ENCODE peak calls at places on chromosome 18, in four cellular contexts. R, Z, I and D are unnamed samples. For H3K27me3 and H3K4me1, the result is how much of the 10 kb centered on the place peaks cover.

GRCh38 chr18:36672437-36673344 is 156.1 kb downstream of the TPGS2 start:
- DNase-seq in R (no peak), Z (peak), I (no peak), D (peak)

GRCh38 chr18:12324991-12325725 is 17.1 kb downstream of the TUBB6 start:
- DNase-seq in R (no peak), Z (no peak), I (no peak), D (no peak)

GRCh38 chr18:41674466-41674865 is 280.6 kb upstream of the PIK3C3 start:
- DNase-seq in R (no peak), Z (no peak), I (no peak), D (no peak)

GRCh38 chr18:13813271-13813849 is 10.6 kb upstream of the MC5R start:
- DNase-seq in R (no peak), Z (no peak), I (peak), D (peak)

GRCh38 chr18:73688851-73689659 is 458.6 kb downstream of the FBXO15 start:
- DNase-seq in R (peak), Z (no peak), I (no peak), D (peak)

GRCh38 chr18:79627750-79628294 is 51.8 kb upstream of the CTDP1 start:
- DNase-seq in R (no peak), Z (no peak), I (peak), D (no peak)

GRCh38 chr18:24677011-24677410 is 216.6 kb downstream of the HRH4 start:
- DNase-seq in R (no peak), Z (no peak), I (no peak), D (no peak)

GRCh38 chr18:67726882-67727281 is 210.4 kb upstream of the DSEL start:
- DNase-seq in R (no peak), Z (no peak), I (no peak), D (no peak)

GRCh38 chr18:50805732-50806131 is 14.1 kb downstream of the MRO start:
- DNase-seq in R (no peak), Z (no peak), I (no peak), D (no peak)

GRCh38 chr18:78006805-78007204 is 757.2 kb downstream of the GALR1 start:
- DNase-seq in R (no peak), Z (no peak), I (no peak), D (no peak)

GRCh38 chr18:78128004-78128403 is 851.6 kb upstream of the SALL3 start:
- DNase-seq in R (no peak), Z (no peak), I (no peak), D (no peak)

GRCh38 chr18:59662008-59662701 is 35.1 kb downstream of the CCBE1 start:
- DNase-seq in R (no peak), Z (no peak), I (no peak), D (peak)

GRCh38 chr18:24076950-24077349 is 61.9 kb upstream of the CABYR start:
- DNase-seq in R (no peak), Z (no peak), I (no peak), D (no peak)

GRCh38 chr18:53941601-53942335 is 282.7 kb downstream of the MBD2 start:
- DNase-seq in R (no peak), Z (no peak), I (no peak), D (peak)

GRCh38 chr18:70172225-70172624 is 33.3 kb downstream of the RTTN start:
- DNase-seq in R (no peak), Z (no peak), I (no peak), D (no peak)

GRCh38 chr18:2847341-2848144 is 737 bp downstream of the EMILIN2 start:
- DNase-seq in R (no peak), Z (peak), I (peak), D (no peak)

GRCh38 chr18:28065793-28066186 is 111.1 kb downstream of the CDH2 start:
- DNase-seq in R (no peak), Z (no peak), I (no peak), D (no peak)

GRCh38 chr18:76457475-76457874 is 37.6 kb downstream of the ZNF516 start:
- DNase-seq in R (no peak), Z (no peak), I (no peak), D (no peak)

GRCh38 chr18:25247725-25248124 is 104.2 kb downstream of the ZNF521 start:
- DNase-seq in R (no peak), Z (no peak), I (no peak), D (no peak)

GRCh38 chr18:35740616-35741015 is 159.1 kb downstream of the GALNT1 start:
- DNase-seq in R (no peak), Z (no peak), I (no peak), D (no peak)

GRCh38 chr18:78741381-78742340 is 238.0 kb upstream of the SALL3 start:
- DNase-seq in R (no peak), Z (no peak), I (no peak), D (no peak)

GRCh38 chr18:39843546-39843945 is 2111.5 kb upstream of the PIK3C3 start:
- DNase-seq in R (no peak), Z (no peak), I (no peak), D (no peak)

GRCh38 chr18:76941284-76941683 is 118.9 kb downstream of the ZNF236 start:
- DNase-seq in R (no peak), Z (no peak), I (no peak), D (no peak)

DNA sequence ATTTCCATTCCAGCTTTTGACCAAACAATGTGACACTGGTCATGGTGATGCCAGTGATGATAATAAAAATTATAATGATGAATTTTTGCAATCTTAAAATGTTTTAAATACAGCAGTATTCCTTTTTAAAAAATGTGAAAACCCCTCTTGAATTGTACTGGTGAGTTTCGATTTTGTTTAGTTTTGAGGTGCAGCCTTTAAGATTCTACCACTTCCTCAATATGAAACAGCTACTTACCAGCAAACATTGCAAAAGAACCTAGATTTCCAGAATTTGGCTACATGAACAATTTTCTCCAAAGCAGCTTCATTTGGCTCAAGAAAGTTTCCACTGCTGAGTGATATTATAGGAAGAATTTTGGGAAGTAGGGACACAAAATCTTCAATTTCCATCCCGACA is 12.0 kb downstream of the TCF4 start:
- DNase-seq in R (no peak), Z (no peak), I (no peak), D (no peak)
- H3K27ac ChIP-seq in R (no peak), Z (peak), I (no peak), D (no peak)

GRCh38 chr18:48137354-48138208 is 207.1 kb upstream of the SMAD2 start:
- DNase-seq in R (no peak), Z (no peak), I (no peak), D (no peak)

GRCh38 chr18:48136544-48137353 is 206.3 kb upstream of the SMAD2 start:
- DNase-seq in R (no peak), Z (no peak), I (no peak), D (no peak)

GRCh38 chr18:48134609-48135008 is 204.2 kb upstream of the SMAD2 start:
- DNase-seq in R (no peak), Z (no peak), I (no peak), D (no peak)

GRCh38 chr18:48135436-48135966 is 205.0 kb upstream of the SMAD2 start:
- DNase-seq in R (no peak), Z (no peak), I (no peak), D (no peak)

DNA sequence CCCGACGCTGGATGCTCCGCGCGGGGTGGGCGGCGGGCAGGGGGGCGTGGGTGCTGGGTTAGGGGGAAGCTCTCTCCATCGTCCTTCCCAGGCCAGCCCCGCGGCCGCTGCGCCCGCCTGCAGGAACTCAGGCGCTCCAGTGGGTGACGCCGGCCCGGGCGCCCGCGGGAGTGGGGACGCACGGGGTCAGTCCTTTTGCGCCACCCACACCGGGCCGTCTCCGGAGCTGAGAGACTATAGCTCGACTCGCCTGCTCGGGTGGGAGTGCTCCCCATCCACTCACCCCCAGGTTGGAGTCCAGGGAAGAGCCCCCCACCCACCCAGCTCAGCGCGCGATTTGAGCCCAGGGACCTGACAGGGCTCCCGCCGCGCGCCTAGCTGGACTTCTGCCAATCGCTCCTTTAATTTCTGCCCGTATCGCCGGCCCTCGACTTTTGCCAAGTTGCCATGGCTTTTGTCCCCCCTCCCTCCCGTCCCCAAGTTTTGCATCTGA is 205.6 kb upstream of the SMAD2 start:
- DNase-seq in R (no peak), Z (peak), I (no peak), D (no peak)
- H3K27me3 ChIP-seq in R (under half), Z (under half), I (under half), D (half or more)

DNA sequence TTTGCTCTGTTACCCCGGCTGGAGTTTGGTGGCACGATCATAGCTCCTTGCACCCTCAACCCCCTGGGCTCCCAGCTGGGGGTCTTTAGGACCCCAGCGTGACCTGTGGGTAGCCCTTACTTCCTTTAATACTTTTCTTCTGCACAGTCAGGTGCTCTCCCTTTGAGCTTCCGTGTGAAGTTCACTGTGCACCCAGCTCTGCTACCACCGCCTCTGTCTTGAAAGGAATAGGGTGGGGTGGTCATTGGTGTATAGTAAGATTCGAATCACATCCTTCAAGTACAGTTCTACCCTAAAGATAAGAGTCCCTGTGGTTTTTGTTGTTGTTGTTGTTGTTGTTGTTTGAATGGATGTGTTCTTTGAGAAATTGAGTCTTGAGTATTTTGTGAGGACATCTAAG is 267.4 kb downstream of the NEDD4L start:
- DNase-seq in R (no peak), Z (no peak), I (no peak), D (no peak)
- H3K4me1 ChIP-seq in R (under half), Z (half or more), I (under half), D (under half)

GRCh38 chr18:48973731-48974130 is 23.0 kb upstream of the SMAD7 start:
- DNase-seq in R (no peak), Z (no peak), I (no peak), D (peak)

GRCh38 chr18:48975817-48976649 is 25.3 kb upstream of the SMAD7 start:
- DNase-seq in R (no peak), Z (peak), I (peak), D (no peak)

GRCh38 chr18:48974304-48975220 is 23.8 kb upstream of the SMAD7 start:
- DNase-seq in R (no peak), Z (peak), I (no peak), D (no peak)

GRCh38 chr18:48977914-48978313 is 27.1 kb upstream of the SMAD7 start:
- DNase-seq in R (no peak), Z (no peak), I (no peak), D (no peak)

DNA sequence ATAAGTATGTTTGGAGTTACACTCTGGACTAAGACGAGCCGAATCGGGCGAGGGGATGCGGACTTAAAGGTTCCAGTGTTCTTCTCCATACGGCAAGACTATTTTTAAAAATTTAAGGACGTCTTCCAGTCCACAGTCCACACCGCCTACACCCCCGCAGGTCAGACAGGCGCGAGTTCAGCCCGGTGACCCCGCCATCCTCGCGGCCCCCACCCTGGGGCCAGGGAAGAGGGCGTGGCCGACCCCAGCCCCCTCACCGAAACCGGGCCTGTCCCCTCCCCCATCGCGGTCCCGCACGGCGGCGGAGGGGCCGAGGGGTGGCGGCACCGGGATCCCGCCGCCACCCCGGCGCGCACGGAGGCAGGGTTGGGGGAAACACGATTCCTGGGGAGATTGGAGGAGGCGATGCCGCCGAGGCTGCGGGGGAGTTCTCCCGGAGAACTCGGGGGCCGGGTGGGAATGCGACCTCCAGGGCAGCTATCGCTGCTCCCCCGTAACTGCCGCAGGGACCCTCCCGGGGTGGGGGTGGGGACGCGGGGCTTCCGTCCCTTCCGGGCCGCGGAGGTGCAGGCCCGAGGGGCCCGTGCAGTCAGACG is 24.6 kb upstream of the SMAD7 start:
- DNase-seq in R (no peak), Z (no peak), I (no peak), D (no peak)
- H3K27ac ChIP-seq in R (no peak), Z (peak), I (peak), D (peak)

GRCh38 chr18:26839609-26840008 is 25.9 kb downstream of the AQP4 start:
- DNase-seq in R (no peak), Z (no peak), I (no peak), D (no peak)
- H3K27me3 ChIP-seq in R (under half), Z (under half), I (under half), D (under half)

GRCh38 chr18:55318864-55319516 is 269.0 kb downstream of the TCF4 start:
- DNase-seq in R (no peak), Z (no peak), I (no peak), D (no peak)

GRCh38 chr18:55316615-55317184 is 271.3 kb downstream of the TCF4 start:
- DNase-seq in R (no peak), Z (no peak), I (no peak), D (no peak)

GRCh38 chr18:55317322-55317721 is 270.7 kb downstream of the TCF4 start:
- DNase-seq in R (no peak), Z (no peak), I (no peak), D (no peak)

GRCh38 chr18:55319517-55319905 is 268.5 kb downstream of the TCF4 start:
- DNase-seq in R (no peak), Z (no peak), I (no peak), D (no peak)

DNA sequence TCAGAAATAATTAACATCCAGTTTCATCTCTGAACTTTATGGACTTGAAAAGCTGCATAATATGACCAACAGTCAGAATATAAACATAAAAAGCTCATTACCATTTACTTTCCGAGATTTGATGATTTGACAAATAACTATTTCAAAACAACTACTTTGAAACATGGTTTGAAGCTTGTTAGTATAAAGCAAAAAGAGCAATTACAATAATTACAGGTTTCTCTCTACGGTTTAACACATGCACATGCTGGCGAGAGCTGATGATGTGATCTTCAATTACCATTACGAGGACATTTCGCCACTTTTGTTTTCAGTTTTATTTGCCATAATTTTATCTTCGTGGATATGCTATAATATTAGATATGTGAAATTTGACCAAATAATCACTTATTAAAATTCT is 270.2 kb downstream of the TCF4 start:
- DNase-seq in R (no peak), Z (no peak), I (no peak), D (no peak)
- H3K4me1 ChIP-seq in R (under half), Z (half or more), I (under half), D (under half)

GRCh38 chr18:7117390-7118355 is at the start of gene LAMA1:
- DNase-seq in R (peak), Z (no peak), I (no peak), D (no peak)

GRCh38 chr18:7122376-7122775 is 4.8 kb upstream of the LAMA1 start:
- DNase-seq in R (no peak), Z (no peak), I (no peak), D (no peak)

GRCh38 chr18:7116001-7116831 is 1.4 kb downstream of the LAMA1 start:
- DNase-seq in R (no peak), Z (no peak), I (no peak), D (no peak)

GRCh38 chr18:7111134-7111533 is 6.5 kb downstream of the LAMA1 start:
- DNase-seq in R (no peak), Z (no peak), I (no peak), D (no peak)

GRCh38 chr18:7116832-7117389 is 686 bp downstream of the LAMA1 start:
- DNase-seq in R (no peak), Z (no peak), I (no peak), D (peak)
- H3K27ac ChIP-seq in R (no peak), Z (no peak), I (no peak), D (no peak)